ENCODE peak calls at places on chromosomes 11 and 22, in nine cellular contexts. T, D, P, K, M, C, I, E and J are unnamed samples.
A peak's percentile ranks its signal among the peaks of the same experiment; 100 is the strongest.

GRCh38 chr22:19874307-19875060 is 19.8 kb upstream of the GNB1L start:
- DNase-seq in T (peak; percentile 88), C (peak; percentile 63), I (no peak), P (no peak), D (no peak), E (peak; percentile 34), K (no peak), M (no peak), J (peak; percentile 73)

GRCh38 chr22:48576333-48577013 is 1251.2 kb downstream of the BRD1 start:
- DNase-seq in K (no peak), D (no peak), P (no peak), I (no peak), E (peak; percentile 32), M (no peak), T (no peak), C (no peak), J (peak; percentile 27)

GRCh38 chr22:29914165-29914564 is 31.2 kb downstream of the MTMR3 start:
- DNase-seq in E (peak; percentile 55), D (no peak), K (no peak), T (no peak), C (no peak), M (no peak), P (no peak), I (peak; percentile 64), J (no peak)

GRCh38 chr11:12157241-12157661 is 46.9 kb downstream of the MICAL2 start:
- DNase-seq in T (no peak), C (no peak), M (no peak), P (no peak), I (no peak), E (no peak), K (no peak), D (no peak), J (no peak)

GRCh38 chr11:20131744-20132666 is 28.3 kb downstream of the DBX1 start:
- DNase-seq in I (no peak), C (peak; percentile 85), K (peak; percentile 70), T (peak; percentile 41), D (no peak), E (peak; percentile 88), P (no peak), M (peak; percentile 35), J (peak; percentile 50)

GRCh38 chr11:45930951-45931563 is 8.6 kb downstream of the LARGE2 start:
- DNase-seq in M (no peak), P (no peak), T (no peak), C (no peak), I (no peak), K (no peak), D (no peak), E (no peak), J (peak; percentile 86)

GRCh38 chr11:1209371-1210057 is 13.4 kb upstream of the MUC5B start:
- DNase-seq in E (no peak), I (no peak), K (no peak), M (no peak), D (no peak), C (peak; percentile 35), P (no peak), T (no peak), J (no peak)

GRCh38 chr11:46348986-46349401 is 1.7 kb downstream of the DGKZ start:
- DNase-seq in M (no peak), I (no peak), P (no peak), K (peak; percentile 46), D (no peak), C (no peak), E (no peak), T (no peak), J (no peak)

GRCh38 chr11:125257185-125257584 is 92.6 kb downstream of the PKNOX2 start:
- DNase-seq in E (peak; percentile 78), T (no peak), M (no peak), D (no peak), P (no peak), K (no peak), I (no peak), C (no peak), J (no peak)

DNA sequence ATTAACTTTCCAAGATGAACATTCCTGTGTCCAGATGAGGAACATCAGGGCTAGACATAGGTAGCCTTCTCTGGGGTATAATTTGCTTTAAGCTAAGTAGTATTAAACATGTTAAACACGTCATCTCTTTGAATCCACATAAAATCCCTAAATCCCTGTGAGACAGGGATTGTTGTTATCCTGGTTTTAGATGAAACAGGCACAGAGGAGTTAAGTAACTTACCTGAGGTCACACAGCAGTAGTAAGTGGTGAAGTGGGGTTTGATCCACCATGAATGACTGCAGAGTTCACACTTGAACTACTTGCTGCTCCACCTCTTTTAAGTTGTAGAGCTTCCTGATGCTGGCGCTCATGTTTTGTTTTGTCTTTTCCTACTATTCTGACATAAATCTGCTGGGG is 82.6 kb upstream of the NNMT start:
- DNase-seq in P (no peak), T (no peak), D (no peak), K (no peak), E (no peak), I (no peak), M (no peak), C (no peak), J (no peak)
- H3K4me1 ChIP-seq in P (no peaks in the 10 kb centered on the region), T (peaks cover 51% of the 10 kb centered on the region), D (peaks cover 2% of the 10 kb centered on the region), K (peaks cover 29% of the 10 kb centered on the region), E (peaks cover 26% of the 10 kb centered on the region), I (no peaks in the 10 kb centered on the region), M (peaks cover 38% of the 10 kb centered on the region), C (peaks cover 53% of the 10 kb centered on the region), J (peaks cover 21% of the 10 kb centered on the region)

GRCh38 chr22:24978308-24978707 is 25.8 kb downstream of the KIAA1671 start:
- DNase-seq in E (no peak), I (no peak), D (no peak), C (no peak), K (no peak), T (no peak), P (no peak), M (no peak), J (no peak)
- TF ChIP-seq POLR2AphosphoS5 in E (no peak), I (no peak), D (no peak), C (no peak), K (no peak), T (no peak), P (no peak), M (no peak), J (no peak)

GRCh38 chr11:113579292-113579940 is 104.2 kb upstream of the DRD2 start:
- DNase-seq in P (no peak), M (no peak), C (no peak), K (no peak), T (no peak), D (no peak), E (no peak), I (no peak), J (no peak)
- TF ChIP-seq CTCF in P (no peak), M (no peak), C (no peak), K (no peak), T (no peak), D (no peak), E (no peak), I (no peak), J (no peak)

DNA sequence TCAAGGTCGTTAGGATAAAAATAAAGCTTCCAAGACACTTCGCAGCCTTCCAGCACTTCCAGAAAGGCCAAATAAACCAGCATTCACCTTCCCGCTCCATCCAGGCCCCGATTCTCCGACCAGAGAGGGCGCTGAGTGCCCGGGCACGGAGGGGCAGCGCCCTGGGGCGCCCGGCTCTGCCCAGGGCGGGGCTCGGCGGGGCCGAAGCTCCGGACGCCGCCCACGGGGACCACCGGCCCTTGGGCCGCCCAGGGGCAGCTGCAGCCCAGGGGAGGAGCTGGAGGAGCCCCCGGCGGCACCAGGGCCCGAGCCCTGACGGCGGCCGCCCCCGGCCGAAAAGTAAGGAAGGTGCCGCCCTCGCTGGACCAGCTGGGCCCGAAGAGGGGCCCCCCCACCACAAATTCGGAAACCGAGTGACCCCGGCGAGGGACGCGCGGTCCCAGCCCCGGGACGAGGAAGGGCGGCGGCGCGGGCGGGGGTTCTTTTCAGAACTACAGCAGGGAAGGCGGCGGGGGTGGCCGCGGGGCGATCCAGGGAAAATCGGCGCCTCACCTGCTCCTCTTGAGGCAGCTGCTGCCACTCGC is 346 bp downstream of the ATL3 start:
- DNase-seq in T (peak; percentile 72), I (no peak), P (no peak), C (peak; percentile 77), E (peak; percentile 68), D (no peak), K (peak; percentile 78), M (no peak), J (peak; percentile 54)
- H3K4me1 ChIP-seq in T (peaks cover 40% of the 10 kb centered on the region), I (peaks cover 16% of the 10 kb centered on the region), P (peaks cover 55% of the 10 kb centered on the region), C (peaks cover 49% of the 10 kb centered on the region), E (peaks cover 11% of the 10 kb centered on the region), D (no peaks in the 10 kb centered on the region), K (peaks cover 42% of the 10 kb centered on the region), M (peaks cover 20% of the 10 kb centered on the region), J (no peaks in the 10 kb centered on the region)

GRCh38 chr11:44883277-44883676 is 67.4 kb downstream of the TP53I11 start:
- DNase-seq in T (no peak), I (no peak), C (no peak), E (no peak), D (no peak), K (peak; percentile 24), P (peak; percentile 16), M (no peak), J (no peak)
- TF ChIP-seq POLR2AphosphoS5 in T (no peak), I (no peak), C (no peak), E (no peak), D (no peak), K (no peak), P (no peak), M (no peak), J (no peak)

GRCh38 chr11:134583397-134583990 is 171.5 kb upstream of the B3GAT1 start:
- DNase-seq in E (no peak), K (no peak), M (no peak), P (no peak), D (no peak), C (no peak), T (no peak), I (no peak), J (no peak)
- TF ChIP-seq CTCF in E (no peak), K (no peak), M (no peak), P (no peak), D (no peak), C (no peak), T (no peak), I (no peak), J (no peak)